ENCODE peak calls at places on chromosomes 4 and X, in five cellular contexts. T, W, Z, U and X are unnamed samples.

GRCh38 chr4:86043755-86044592 is 315.9 kb downstream of the MAPK10 start:
- DNase-seq in Z (no peak), U (peak), T (no peak), W (no peak), X (no peak)

GRCh38 chr4:5823542-5824211 is 69.2 kb downstream of the CRMP1 start:
- DNase-seq in U (no peak), T (no peak), Z (no peak), W (no peak), X (no peak)

GRCh38 chr4:129429566-129430339 is 333.8 kb downstream of the C4orf33 start:
- DNase-seq in W (no peak), T (no peak), Z (no peak), U (no peak), X (no peak)

GRCh38 chrX:153909024-153909979 is 4.8 kb downstream of the AVPR2 start:
- DNase-seq in Z (no peak), U (no peak), T (no peak), W (no peak), X (peak)

GRCh38 chrX:111375747-111376146 is 36.2 kb downstream of the DCX start:
- DNase-seq in W (no peak), Z (no peak), U (no peak), T (no peak), X (no peak)

GRCh38 chr4:157514711-157515110 is 294.2 kb downstream of the GRIA2 start:
- DNase-seq in T (no peak), W (no peak), Z (no peak), U (no peak), X (no peak)

GRCh38 chr4:68368566-68369473 is 18.9 kb upstream of the YTHDC1 start:
- DNase-seq in Z (no peak), U (no peak), W (no peak), T (no peak), X (no peak)

GRCh38 chr4:112145326-112145819 is at the start of gene FAM241A:
- DNase-seq in U (peak), T (peak), Z (peak), W (peak), X (no peak)

GRCh38 chr4:105509291-105509690 is 35.4 kb upstream of the PPA2 start:
- DNase-seq in T (no peak), Z (no peak), U (no peak), W (no peak), X (no peak)

GRCh38 chrX:154648931-154649863 is 4.2 kb downstream of the CTAG2 start:
- DNase-seq in Z (no peak), W (no peak), T (no peak), U (no peak), X (peak)

GRCh38 chr4:6095023-6095817 is 77.0 kb upstream of the C4orf50 start:
- DNase-seq in U (no peak), W (no peak), T (no peak), Z (no peak), X (no peak)

GRCh38 chr4:170336238-170336775 is 246.6 kb upstream of the AADAT start:
- DNase-seq in U (no peak), W (no peak), T (no peak), Z (no peak), X (no peak)

GRCh38 chrX:40845331-40845911 is 110.1 kb upstream of the MED14 start:
- DNase-seq in Z (no peak), W (no peak), T (no peak), U (peak), X (no peak)

GRCh38 chr4:184401397-184402171 is 72.8 kb downstream of the IRF2 start:
- DNase-seq in Z (no peak), W (no peak), U (no peak), T (no peak), X (no peak)

GRCh38 chrX:150334100-150334499 is 29.0 kb upstream of the MAMLD1 start:
- DNase-seq in Z (no peak), W (no peak), T (no peak), U (peak), X (no peak)

GRCh38 chr4:7030856-7031255 is 12.3 kb upstream of the TADA2B start:
- DNase-seq in W (no peak), U (no peak), T (no peak), Z (no peak), X (peak)

GRCh38 chr4:76585270-76585669 is 150.2 kb downstream of the SHROOM3 start:
- DNase-seq in U (no peak), Z (no peak), W (no peak), T (no peak), X (no peak)

GRCh38 chr4:33543941-33544450 is 2700.3 kb downstream of the ARAP2 start:
- DNase-seq in Z (no peak), T (no peak), U (no peak), W (no peak), X (no peak)

GRCh38 chrX:129659137-129659536 is 4.4 kb upstream of the APLN start:
- DNase-seq in Z (no peak), U (no peak), T (no peak), W (no peak), X (no peak)

GRCh38 chrX:78329486-78329885 is 2.1 kb upstream of the CYSLTR1 start:
- DNase-seq in T (no peak), W (no peak), Z (no peak), U (no peak), X (no peak)

GRCh38 chr4:16418814-16419213 is 192.5 kb upstream of the TAPT1 start:
- DNase-seq in T (no peak), U (peak), W (no peak), Z (no peak), X (no peak)

GRCh38 chr4:16243285-16243684 is 17.0 kb upstream of the TAPT1 start:
- DNase-seq in U (no peak), T (no peak), Z (no peak), W (no peak), X (no peak)

GRCh38 chr4:10013722-10014121 is 7.6 kb downstream of the SLC2A9 start:
- DNase-seq in W (peak), Z (no peak), T (no peak), U (peak), X (no peak)

GRCh38 chrX:29143356-29143755 is 556.1 kb downstream of the IL1RAPL1 start:
- DNase-seq in Z (no peak), W (no peak), T (no peak), U (no peak), X (no peak)

GRCh38 chr4:148214529-148215166 is 227.6 kb downstream of the NR3C2 start:
- DNase-seq in Z (peak), W (no peak), U (peak), T (no peak), X (no peak)

GRCh38 chr4:143586080-143586479 is 72.6 kb downstream of the SMARCA5 start:
- DNase-seq in U (no peak), Z (no peak), W (no peak), T (no peak), X (no peak)

GRCh38 chrX:80285131-80285773 is 135.0 kb upstream of the TENT5D start:
- DNase-seq in T (no peak), U (no peak), W (no peak), Z (no peak), X (no peak)

GRCh38 chrX:149114001-149114400 is 391.1 kb downstream of the IDS start:
- DNase-seq in Z (no peak), U (no peak), W (no peak), T (no peak), X (peak)

GRCh38 chr4:140884431-140885058 is 128.4 kb upstream of the TBC1D9 start:
- DNase-seq in W (no peak), T (no peak), Z (no peak), U (peak), X (no peak)

GRCh38 chr4:99483636-99484035 is 27.2 kb upstream of the C4orf17 start:
- DNase-seq in U (no peak), Z (no peak), W (no peak), T (no peak), X (no peak)

GRCh38 chr4:135917016-135917415 is 1615.3 kb downstream of the PCDH18 start:
- DNase-seq in U (no peak), W (no peak), Z (no peak), T (no peak), X (no peak)

GRCh38 chrX:135185795-135186443 is 14.7 kb upstream of the CT55 start:
- DNase-seq in U (no peak), T (no peak), W (no peak), Z (no peak), X (no peak)

GRCh38 chrX:47156611-47157520 is 11.8 kb downstream of the RBM10 start:
- DNase-seq in W (no peak), T (no peak), U (no peak), Z (no peak), X (no peak)

GRCh38 chr4:154660052-154660451 is 47.6 kb upstream of the FGG start:
- DNase-seq in Z (no peak), U (no peak), T (no peak), W (no peak), X (no peak)

GRCh38 chrX:129686422-129686948 is 31.7 kb upstream of the APLN start:
- DNase-seq in U (peak), Z (no peak), W (no peak), T (no peak), X (no peak)

DNA sequence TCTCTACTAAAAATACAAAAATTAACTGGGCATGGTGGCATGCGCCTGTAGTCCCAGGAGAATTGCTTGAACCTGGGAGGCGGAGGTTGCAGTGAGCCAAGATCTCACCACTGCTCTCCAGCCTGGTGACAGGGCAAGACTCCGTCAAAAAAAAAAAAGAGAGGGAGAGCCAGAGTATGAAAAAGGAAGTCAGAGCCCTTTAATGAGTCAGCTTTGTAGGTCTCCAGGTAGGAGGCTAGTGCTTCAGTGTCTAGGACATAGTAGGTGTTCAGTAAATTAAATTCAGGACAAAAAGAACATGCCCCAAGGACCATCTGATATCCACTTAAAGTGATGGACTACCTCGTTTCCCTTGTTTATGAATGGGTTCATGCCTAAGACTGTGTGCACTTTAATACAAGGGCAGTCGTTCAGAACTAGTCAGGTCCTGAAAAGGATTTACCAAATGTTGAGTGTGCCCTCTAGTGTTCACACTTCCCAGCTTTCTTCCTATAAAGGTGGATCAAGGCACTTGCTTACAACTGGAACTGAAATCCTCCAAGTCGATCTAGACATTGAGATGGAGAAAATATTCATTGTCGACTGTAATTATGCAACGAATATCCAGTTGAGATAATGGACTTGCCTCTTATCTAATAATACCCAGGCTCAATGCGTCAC is 29.0 kb downstream of the F9 start:
- DNase-seq in W (no peak), U (peak), Z (no peak), T (no peak), X (no peak)
- TF ChIP-seq CTCF in W (peak), U (peak), Z (no peak), T (no peak), X (peak)

DNA sequence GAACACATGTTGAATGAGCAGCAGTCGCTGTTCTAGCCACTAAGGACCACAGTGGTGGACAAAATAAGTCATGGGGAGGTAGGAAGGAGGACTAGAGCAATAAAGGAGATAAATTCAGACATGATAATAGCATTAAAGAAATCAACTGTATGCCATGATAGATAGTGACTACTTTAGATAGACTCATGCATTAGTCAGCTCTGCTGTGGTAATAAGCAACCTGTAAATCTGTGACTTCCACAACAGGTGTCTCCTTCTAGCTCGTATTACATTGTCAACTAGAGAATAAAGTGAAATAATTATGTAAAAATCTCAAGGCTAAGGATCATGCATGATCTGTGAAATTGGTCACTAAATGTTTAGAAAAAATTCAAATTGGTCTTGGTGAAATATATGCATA is 77.9 kb downstream of the WWC2 start:
- DNase-seq in U (no peak), T (no peak), W (no peak), Z (no peak), X (no peak)
- TF ChIP-seq CTCF in U (no peak), T (no peak), W (no peak), Z (no peak), X (no peak)

GRCh38 chr4:40423735-40424134 is 88.6 kb downstream of the CHRNA9 start:
- DNase-seq in Z (no peak), W (no peak), U (no peak), T (no peak), X (no peak)
- TF ChIP-seq CTCF in Z (no peak), W (no peak), U (no peak), T (no peak), X (no peak)

DNA sequence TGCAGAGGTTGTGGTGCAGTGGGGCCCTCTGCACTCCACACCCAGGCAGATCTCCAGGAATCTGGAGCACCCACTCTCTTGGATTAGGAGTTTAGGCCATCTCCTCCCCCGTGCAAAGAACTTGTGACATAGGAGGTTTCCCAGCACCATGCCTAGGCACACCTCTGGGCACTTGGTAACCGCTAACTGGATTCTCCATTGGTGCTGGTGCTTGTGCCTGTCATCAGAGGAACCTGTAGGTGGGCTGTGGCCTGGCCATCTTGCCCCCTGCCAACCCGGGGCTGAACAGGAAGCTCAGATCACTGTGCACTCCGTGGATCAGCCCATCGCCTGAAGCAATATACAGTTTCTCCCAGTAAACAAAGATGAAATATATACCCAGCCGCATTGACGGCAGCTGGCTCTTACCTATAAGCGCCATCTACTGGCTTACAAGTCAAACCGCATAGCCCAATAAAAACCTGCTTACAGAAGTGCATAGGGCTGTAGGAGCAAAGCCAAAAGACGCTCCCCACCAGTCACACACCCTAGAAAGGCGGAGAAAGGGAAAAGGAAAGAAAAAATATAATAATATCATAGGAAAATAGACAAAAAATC is 19.1 kb upstream of the TEX13B start:
- DNase-seq in W (no peak), U (no peak), Z (no peak), T (no peak), X (no peak)
- TF ChIP-seq CTCF in W (peak), U (peak), Z (no peak), T (no peak), X (peak)

DNA sequence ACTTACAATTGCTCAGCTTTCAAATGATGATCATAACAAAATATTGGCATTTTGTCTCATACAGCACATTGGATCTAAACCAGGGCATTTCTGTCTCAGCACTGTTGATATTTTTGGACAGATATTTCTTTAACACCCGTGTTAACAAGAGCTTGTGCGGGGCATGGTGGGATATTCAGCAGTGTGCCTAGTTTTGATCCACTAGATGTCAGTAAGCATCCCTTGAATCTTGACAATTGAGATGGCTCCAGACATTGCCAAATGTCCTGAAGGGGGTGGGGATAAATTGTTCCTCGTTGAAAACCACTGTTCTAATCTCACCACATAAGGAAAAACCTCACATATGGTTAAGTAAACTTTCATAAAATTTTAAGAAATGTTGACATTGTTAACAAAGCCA is 806.3 kb downstream of the STIM2 start:
- DNase-seq in W (no peak), Z (no peak), U (no peak), T (no peak), X (no peak)
- TF ChIP-seq CTCF in W (no peak), Z (no peak), U (peak), T (no peak), X (peak)